ENCODE peak calls at places on chromosomes 12 and 14, in ten cellular contexts. One of them, this sample, is unnamed.

GRCh38 chr12:118689793-118690192 is 291.5 kb upstream of the SRRM4 start:
- DNase-seq in GM04504: no peak
- DNase-seq in HFFc6: no peak
- DNase-seq in NCI-H2081: no peak
- DNase-seq in MCF 10A: no peak
- DNase-seq in astrocyte of the spinal cord: no peak
- DNase-seq in EL: no peak
- DNase-seq in activated CD4-positive, CD25-positive, alpha-beta regulatory T cell treated with anti-CD3 and anti-CD28 coated beads, Interleukin-2, amount 50 U/mL, for 16 hours: no peak
- DNase-seq in OCI-M1: no peak
- DNase-seq in NCI-H1092: no peak
- DNase-seq in this sample: no peak

GRCh38 chr14:35050652-35051051 is 4.6 kb downstream of the FAM177A1 start:
- DNase-seq in NCI-H2081: no peak
- DNase-seq in EL: peak; percentile 63
- DNase-seq in astrocyte of the spinal cord: peak; percentile 49
- DNase-seq in OCI-M1: peak; percentile 69
- DNase-seq in MCF 10A: peak; percentile 52
- DNase-seq in NCI-H1092: no peak
- DNase-seq in activated CD4-positive, CD25-positive, alpha-beta regulatory T cell treated with anti-CD3 and anti-CD28 coated beads, Interleukin-2, amount 50 U/mL, for 16 hours: no peak
- DNase-seq in HFFc6: peak; percentile 49
- DNase-seq in GM04504: peak; percentile 21
- DNase-seq in this sample: peak; percentile 20

GRCh38 chr12:106648736-106649135 is 65.9 kb downstream of the RFX4 start:
- DNase-seq in EL: peak; percentile 6
- DNase-seq in astrocyte of the spinal cord: no peak
- DNase-seq in NCI-H2081: no peak
- DNase-seq in NCI-H1092: no peak
- DNase-seq in OCI-M1: no peak
- DNase-seq in MCF 10A: no peak
- DNase-seq in GM04504: no peak
- DNase-seq in HFFc6: peak; percentile 8
- DNase-seq in activated CD4-positive, CD25-positive, alpha-beta regulatory T cell treated with anti-CD3 and anti-CD28 coated beads, Interleukin-2, amount 50 U/mL, for 16 hours: no peak
- DNase-seq in this sample: no peak

GRCh38 chr12:19894049-19894448 is 454.8 kb downstream of the AEBP2 start:
- DNase-seq in NCI-H1092: no peak
- DNase-seq in EL: peak; percentile 41
- DNase-seq in OCI-M1: peak; percentile 39
- DNase-seq in NCI-H2081: no peak
- DNase-seq in GM04504: no peak
- DNase-seq in activated CD4-positive, CD25-positive, alpha-beta regulatory T cell treated with anti-CD3 and anti-CD28 coated beads, Interleukin-2, amount 50 U/mL, for 16 hours: no peak
- DNase-seq in HFFc6: no peak
- DNase-seq in astrocyte of the spinal cord: no peak
- DNase-seq in MCF 10A: no peak
- DNase-seq in this sample: no peak

GRCh38 chr14:74763803-74764531 is 851 bp downstream of the YLPM1 start:
- DNase-seq in MCF 10A: peak; percentile 43
- DNase-seq in GM04504: no peak
- DNase-seq in EL: peak; percentile 25
- DNase-seq in NCI-H1092: peak; percentile 50
- DNase-seq in OCI-M1: no peak
- DNase-seq in NCI-H2081: no peak
- DNase-seq in activated CD4-positive, CD25-positive, alpha-beta regulatory T cell treated with anti-CD3 and anti-CD28 coated beads, Interleukin-2, amount 50 U/mL, for 16 hours: no peak
- DNase-seq in astrocyte of the spinal cord: no peak
- DNase-seq in HFFc6: peak; percentile 7
- DNase-seq in this sample: no peak

GRCh38 chr14:24398943-24399801 is at the start of gene NYNRIN:
- DNase-seq in activated CD4-positive, CD25-positive, alpha-beta regulatory T cell treated with anti-CD3 and anti-CD28 coated beads, Interleukin-2, amount 50 U/mL, for 16 hours: no peak
- DNase-seq in EL: peak; percentile 53
- DNase-seq in MCF 10A: no peak
- DNase-seq in OCI-M1: no peak
- DNase-seq in HFFc6: no peak
- DNase-seq in astrocyte of the spinal cord: peak; percentile 24
- DNase-seq in GM04504: no peak
- DNase-seq in NCI-H1092: no peak
- DNase-seq in NCI-H2081: peak; percentile 4
- DNase-seq in this sample: no peak

GRCh38 chr12:94372379-94372930 is 87.2 kb downstream of the CEP83 start:
- DNase-seq in GM04504: no peak
- DNase-seq in MCF 10A: no peak
- DNase-seq in HFFc6: no peak
- DNase-seq in astrocyte of the spinal cord: no peak
- DNase-seq in activated CD4-positive, CD25-positive, alpha-beta regulatory T cell treated with anti-CD3 and anti-CD28 coated beads, Interleukin-2, amount 50 U/mL, for 16 hours: no peak
- DNase-seq in EL: no peak
- DNase-seq in NCI-H2081: no peak
- DNase-seq in NCI-H1092: no peak
- DNase-seq in OCI-M1: no peak
- DNase-seq in this sample: no peak

GRCh38 chr12:130200445-130200844 is 38.2 kb downstream of the FZD10 start:
- DNase-seq in GM04504: no peak
- DNase-seq in astrocyte of the spinal cord: no peak
- DNase-seq in OCI-M1: no peak
- DNase-seq in NCI-H1092: no peak
- DNase-seq in NCI-H2081: no peak
- DNase-seq in MCF 10A: no peak
- DNase-seq in EL: no peak
- DNase-seq in HFFc6: no peak
- DNase-seq in activated CD4-positive, CD25-positive, alpha-beta regulatory T cell treated with anti-CD3 and anti-CD28 coated beads, Interleukin-2, amount 50 U/mL, for 16 hours: no peak
- DNase-seq in this sample: no peak

GRCh38 chr12:104598342-104599271 is 141.9 kb downstream of the CHST11 start:
- DNase-seq in MCF 10A: no peak
- DNase-seq in GM04504: no peak
- DNase-seq in EL: no peak
- DNase-seq in HFFc6: no peak
- DNase-seq in OCI-M1: peak; percentile 74
- DNase-seq in activated CD4-positive, CD25-positive, alpha-beta regulatory T cell treated with anti-CD3 and anti-CD28 coated beads, Interleukin-2, amount 50 U/mL, for 16 hours: no peak
- DNase-seq in astrocyte of the spinal cord: no peak
- DNase-seq in NCI-H1092: no peak
- DNase-seq in NCI-H2081: no peak
- DNase-seq in this sample: no peak

GRCh38 chr12:8108808-8109398 is 14.5 kb upstream of the CLEC4A start:
- DNase-seq in EL: peak; percentile 69
- DNase-seq in GM04504: peak; percentile 47
- DNase-seq in activated CD4-positive, CD25-positive, alpha-beta regulatory T cell treated with anti-CD3 and anti-CD28 coated beads, Interleukin-2, amount 50 U/mL, for 16 hours: peak; percentile 58
- DNase-seq in NCI-H2081: peak; percentile 65
- DNase-seq in NCI-H1092: peak; percentile 59
- DNase-seq in MCF 10A: peak; percentile 70
- DNase-seq in OCI-M1: peak; percentile 88
- DNase-seq in astrocyte of the spinal cord: peak; percentile 83
- DNase-seq in HFFc6: peak; percentile 75
- DNase-seq in this sample: peak; percentile 66

GRCh38 chr14:93712079-93712837 is 76.0 kb downstream of the PRIMA1 start:
- DNase-seq in OCI-M1: no peak
- DNase-seq in GM04504: no peak
- DNase-seq in NCI-H2081: no peak
- DNase-seq in MCF 10A: no peak
- DNase-seq in HFFc6: no peak
- DNase-seq in EL: no peak
- DNase-seq in astrocyte of the spinal cord: no peak
- DNase-seq in NCI-H1092: no peak
- DNase-seq in activated CD4-positive, CD25-positive, alpha-beta regulatory T cell treated with anti-CD3 and anti-CD28 coated beads, Interleukin-2, amount 50 U/mL, for 16 hours: no peak
- DNase-seq in this sample: no peak

GRCh38 chr14:77041837-77042557 is 13.5 kb upstream of the IRF2BPL start:
- DNase-seq in MCF 10A: peak; percentile 90
- DNase-seq in NCI-H2081: no peak
- DNase-seq in HFFc6: peak; percentile 82
- DNase-seq in GM04504: peak; percentile 91
- DNase-seq in NCI-H1092: peak; percentile 58
- DNase-seq in activated CD4-positive, CD25-positive, alpha-beta regulatory T cell treated with anti-CD3 and anti-CD28 coated beads, Interleukin-2, amount 50 U/mL, for 16 hours: no peak
- DNase-seq in OCI-M1: peak; percentile 36
- DNase-seq in EL: peak; percentile 81
- DNase-seq in astrocyte of the spinal cord: peak; percentile 97
- DNase-seq in this sample: no peak

GRCh38 chr14:79585845-79586244 is 625.5 kb downstream of the DIO2 start:
- DNase-seq in NCI-H2081: no peak
- DNase-seq in NCI-H1092: no peak
- DNase-seq in astrocyte of the spinal cord: peak; percentile 51
- DNase-seq in OCI-M1: no peak
- DNase-seq in activated CD4-positive, CD25-positive, alpha-beta regulatory T cell treated with anti-CD3 and anti-CD28 coated beads, Interleukin-2, amount 50 U/mL, for 16 hours: no peak
- DNase-seq in EL: peak; percentile 89
- DNase-seq in MCF 10A: no peak
- DNase-seq in HFFc6: peak; percentile 25
- DNase-seq in GM04504: no peak
- DNase-seq in this sample: no peak

GRCh38 chr12:40226652-40227051 is 1.9 kb downstream of the LRRK2 start:
- DNase-seq in NCI-H1092: no peak
- DNase-seq in EL: peak; percentile 79
- DNase-seq in GM04504: peak; percentile 60
- DNase-seq in OCI-M1: peak; percentile 88
- DNase-seq in astrocyte of the spinal cord: peak; percentile 87
- DNase-seq in HFFc6: peak; percentile 60
- DNase-seq in NCI-H2081: no peak
- DNase-seq in activated CD4-positive, CD25-positive, alpha-beta regulatory T cell treated with anti-CD3 and anti-CD28 coated beads, Interleukin-2, amount 50 U/mL, for 16 hours: no peak
- DNase-seq in MCF 10A: peak; percentile 87
- DNase-seq in this sample: peak; percentile 36

GRCh38 chr14:104972301-104973211 is 5.6 kb downstream of the AHNAK2 start:
- DNase-seq in OCI-M1: no peak
- DNase-seq in EL: peak; percentile 48
- DNase-seq in NCI-H2081: no peak
- DNase-seq in activated CD4-positive, CD25-positive, alpha-beta regulatory T cell treated with anti-CD3 and anti-CD28 coated beads, Interleukin-2, amount 50 U/mL, for 16 hours: no peak
- DNase-seq in GM04504: peak; percentile 67
- DNase-seq in MCF 10A: peak; percentile 94
- DNase-seq in HFFc6: no peak
- DNase-seq in NCI-H1092: no peak
- DNase-seq in astrocyte of the spinal cord: peak; percentile 36
- DNase-seq in this sample: no peak

GRCh38 chr12:105805730-105806390 is 332.9 kb downstream of the NUAK1 start:
- DNase-seq in GM04504: no peak
- DNase-seq in HFFc6: no peak
- DNase-seq in NCI-H2081: no peak
- DNase-seq in astrocyte of the spinal cord: no peak
- DNase-seq in EL: no peak
- DNase-seq in NCI-H1092: no peak
- DNase-seq in MCF 10A: peak; percentile 56
- DNase-seq in activated CD4-positive, CD25-positive, alpha-beta regulatory T cell treated with anti-CD3 and anti-CD28 coated beads, Interleukin-2, amount 50 U/mL, for 16 hours: no peak
- DNase-seq in OCI-M1: no peak
- DNase-seq in this sample: no peak

GRCh38 chr14:89303452-89304435 is 113.3 kb downstream of the FOXN3 start:
- DNase-seq in NCI-H1092: peak; percentile 82
- DNase-seq in MCF 10A: peak; percentile 43
- DNase-seq in NCI-H2081: peak; percentile 49
- DNase-seq in EL: peak; percentile 77
- DNase-seq in activated CD4-positive, CD25-positive, alpha-beta regulatory T cell treated with anti-CD3 and anti-CD28 coated beads, Interleukin-2, amount 50 U/mL, for 16 hours: no peak
- DNase-seq in GM04504: peak; percentile 48
- DNase-seq in astrocyte of the spinal cord: peak; percentile 90
- DNase-seq in HFFc6: peak; percentile 78
- DNase-seq in OCI-M1: peak; percentile 71
- DNase-seq in this sample: peak; percentile 65

GRCh38 chr14:99562848-99563748 is 40.9 kb downstream of the CCDC85C start:
- DNase-seq in NCI-H2081: peak; percentile 76
- DNase-seq in MCF 10A: peak; percentile 85
- DNase-seq in EL: no peak
- DNase-seq in GM04504: peak; percentile 21
- DNase-seq in HFFc6: no peak
- DNase-seq in OCI-M1: no peak
- DNase-seq in astrocyte of the spinal cord: peak; percentile 84
- DNase-seq in NCI-H1092: peak; percentile 88
- DNase-seq in activated CD4-positive, CD25-positive, alpha-beta regulatory T cell treated with anti-CD3 and anti-CD28 coated beads, Interleukin-2, amount 50 U/mL, for 16 hours: no peak
- DNase-seq in this sample: no peak

GRCh38 chr12:131918311-131919050 is 10.6 kb upstream of the PUS1 start:
- DNase-seq in NCI-H2081: no peak
- DNase-seq in EL: no peak
- DNase-seq in activated CD4-positive, CD25-positive, alpha-beta regulatory T cell treated with anti-CD3 and anti-CD28 coated beads, Interleukin-2, amount 50 U/mL, for 16 hours: no peak
- DNase-seq in HFFc6: no peak
- DNase-seq in GM04504: no peak
- DNase-seq in MCF 10A: no peak
- DNase-seq in OCI-M1: no peak
- DNase-seq in NCI-H1092: no peak
- DNase-seq in astrocyte of the spinal cord: no peak
- DNase-seq in this sample: no peak

GRCh38 chr14:105059917-105060565 is 5.2 kb downstream of the GPR132 start:
- DNase-seq in EL: no peak
- DNase-seq in astrocyte of the spinal cord: no peak
- DNase-seq in NCI-H2081: no peak
- DNase-seq in GM04504: no peak
- DNase-seq in MCF 10A: no peak
- DNase-seq in activated CD4-positive, CD25-positive, alpha-beta regulatory T cell treated with anti-CD3 and anti-CD28 coated beads, Interleukin-2, amount 50 U/mL, for 16 hours: no peak
- DNase-seq in HFFc6: no peak
- DNase-seq in NCI-H1092: no peak
- DNase-seq in OCI-M1: no peak
- DNase-seq in this sample: no peak

GRCh38 chr14:59333668-59334067 is 131.5 kb downstream of the GPR135 start:
- DNase-seq in NCI-H1092: no peak
- DNase-seq in astrocyte of the spinal cord: peak; percentile 91
- DNase-seq in activated CD4-positive, CD25-positive, alpha-beta regulatory T cell treated with anti-CD3 and anti-CD28 coated beads, Interleukin-2, amount 50 U/mL, for 16 hours: no peak
- DNase-seq in NCI-H2081: no peak
- DNase-seq in EL: peak; percentile 73
- DNase-seq in HFFc6: peak; percentile 93
- DNase-seq in GM04504: peak; percentile 97
- DNase-seq in MCF 10A: peak; percentile 88
- DNase-seq in OCI-M1: no peak
- DNase-seq in this sample: peak; percentile 27

GRCh38 chr14:62759796-62760195 is 285.5 kb downstream of the KCNH5 start:
- DNase-seq in OCI-M1: no peak
- DNase-seq in GM04504: no peak
- DNase-seq in activated CD4-positive, CD25-positive, alpha-beta regulatory T cell treated with anti-CD3 and anti-CD28 coated beads, Interleukin-2, amount 50 U/mL, for 16 hours: no peak
- DNase-seq in HFFc6: no peak
- DNase-seq in astrocyte of the spinal cord: no peak
- DNase-seq in EL: no peak
- DNase-seq in MCF 10A: no peak
- DNase-seq in NCI-H2081: no peak
- DNase-seq in NCI-H1092: no peak
- DNase-seq in this sample: no peak

GRCh38 chr12:123845881-123846280 is 83.8 kb downstream of the DNAH10 start:
- DNase-seq in MCF 10A: no peak
- DNase-seq in HFFc6: no peak
- DNase-seq in OCI-M1: no peak
- DNase-seq in EL: no peak
- DNase-seq in astrocyte of the spinal cord: no peak
- DNase-seq in NCI-H2081: no peak
- DNase-seq in GM04504: no peak
- DNase-seq in NCI-H1092: no peak
- DNase-seq in activated CD4-positive, CD25-positive, alpha-beta regulatory T cell treated with anti-CD3 and anti-CD28 coated beads, Interleukin-2, amount 50 U/mL, for 16 hours: no peak
- DNase-seq in this sample: no peak

GRCh38 chr12:108568653-108569154 is 6.3 kb downstream of the ISCU start:
- DNase-seq in NCI-H2081: no peak
- DNase-seq in astrocyte of the spinal cord: no peak
- DNase-seq in HFFc6: no peak
- DNase-seq in activated CD4-positive, CD25-positive, alpha-beta regulatory T cell treated with anti-CD3 and anti-CD28 coated beads, Interleukin-2, amount 50 U/mL, for 16 hours: peak; percentile 47
- DNase-seq in GM04504: no peak
- DNase-seq in EL: no peak
- DNase-seq in NCI-H1092: peak; percentile 30
- DNase-seq in MCF 10A: no peak
- DNase-seq in OCI-M1: no peak
- DNase-seq in this sample: no peak

GRCh38 chr14:105021656-105022275 is 883 bp upstream of the CDCA4 start:
- DNase-seq in HFFc6: no peak
- DNase-seq in OCI-M1: peak; percentile 59
- DNase-seq in activated CD4-positive, CD25-positive, alpha-beta regulatory T cell treated with anti-CD3 and anti-CD28 coated beads, Interleukin-2, amount 50 U/mL, for 16 hours: no peak
- DNase-seq in GM04504: no peak
- DNase-seq in EL: peak; percentile 57
- DNase-seq in NCI-H1092: peak; percentile 28
- DNase-seq in NCI-H2081: peak; percentile 62
- DNase-seq in MCF 10A: peak; percentile 50
- DNase-seq in astrocyte of the spinal cord: no peak
- DNase-seq in this sample: no peak

GRCh38 chr14:93263416-93263815 is 56.4 kb downstream of the UBR7 start:
- DNase-seq in NCI-H2081: no peak
- DNase-seq in activated CD4-positive, CD25-positive, alpha-beta regulatory T cell treated with anti-CD3 and anti-CD28 coated beads, Interleukin-2, amount 50 U/mL, for 16 hours: no peak
- DNase-seq in MCF 10A: no peak
- DNase-seq in OCI-M1: no peak
- DNase-seq in astrocyte of the spinal cord: no peak
- DNase-seq in NCI-H1092: no peak
- DNase-seq in GM04504: no peak
- DNase-seq in HFFc6: peak; percentile 9
- DNase-seq in EL: no peak
- DNase-seq in this sample: no peak

GRCh38 chr12:89781161-89781560 is 72.5 kb upstream of the ATP2B1 start:
- DNase-seq in NCI-H2081: no peak
- DNase-seq in OCI-M1: no peak
- DNase-seq in HFFc6: no peak
- DNase-seq in EL: no peak
- DNase-seq in astrocyte of the spinal cord: no peak
- DNase-seq in activated CD4-positive, CD25-positive, alpha-beta regulatory T cell treated with anti-CD3 and anti-CD28 coated beads, Interleukin-2, amount 50 U/mL, for 16 hours: no peak
- DNase-seq in MCF 10A: no peak
- DNase-seq in NCI-H1092: no peak
- DNase-seq in GM04504: no peak
- DNase-seq in this sample: no peak

GRCh38 chr12:40054554-40055226 is 51.2 kb downstream of the SLC2A13 start:
- DNase-seq in EL: peak; percentile 34
- DNase-seq in NCI-H2081: no peak
- DNase-seq in NCI-H1092: no peak
- DNase-seq in astrocyte of the spinal cord: peak; percentile 75
- DNase-seq in MCF 10A: peak; percentile 61
- DNase-seq in HFFc6: peak; percentile 3
- DNase-seq in OCI-M1: no peak
- DNase-seq in activated CD4-positive, CD25-positive, alpha-beta regulatory T cell treated with anti-CD3 and anti-CD28 coated beads, Interleukin-2, amount 50 U/mL, for 16 hours: no peak
- DNase-seq in GM04504: peak; percentile 65
- DNase-seq in this sample: no peak

This sample was measured in HFF-Myc.